ENCODE peak calls at places on chromosomes 12 and 14, in eight cellular contexts. J is GM23248, O is IMR-90, R is NT2/D1, Z is HepG2, Y is PC-3, V is DND-41, X is H9. C is an unnamed sample.

GRCh38 chr14:71166434-71166833 is 259.2 kb downstream of the PCNX1 start:
- DNase-seq in V (no peak), R (peak; percentile 70), X (no peak), Z (peak; percentile 57), O (peak; percentile 85), Y (peak; percentile 79), J (peak; percentile 87), C (peak; percentile 57)

GRCh38 chr14:35385042-35385839 is 19.3 kb downstream of the NFKBIA start:
- DNase-seq in V (no peak), J (peak; percentile 94), Y (no peak), R (no peak), Z (peak; percentile 85), X (no peak), O (peak; percentile 93), C (peak; percentile 25)

GRCh38 chr12:22283006-22283506 is 51.5 kb downstream of the ST8SIA1 start:
- DNase-seq in O (peak; percentile 85), J (peak; percentile 84), Z (no peak), R (no peak), X (no peak), Y (peak; percentile 63), V (no peak), C (no peak)

GRCh38 chr12:16062611-16063010 is 151.5 kb downstream of the DERA start:
- DNase-seq in V (no peak), O (no peak), Y (peak; percentile 16), J (peak; percentile 42), X (no peak), Z (no peak), R (no peak), C (no peak)

GRCh38 chr14:36671149-36671548 is 9.5 kb downstream of the PAX9 start:
- DNase-seq in O (no peak), R (no peak), Z (no peak), Y (no peak), J (no peak), X (no peak), V (no peak), C (no peak)

GRCh38 chr14:30610719-30611388 is 11.3 kb upstream of the SCFD1 start:
- DNase-seq in X (no peak), V (peak; percentile 26), Y (peak; percentile 91), O (peak; percentile 81), J (peak; percentile 46), R (no peak), Z (peak; percentile 75), C (no peak)

GRCh38 chr12:75707983-75708382 is 196.6 kb upstream of the KRR1 start:
- DNase-seq in Z (no peak), J (no peak), X (no peak), V (no peak), Y (no peak), R (no peak), O (no peak), C (no peak)

GRCh38 chr14:49017451-49017850 is 568.7 kb downstream of the RPS29 start:
- DNase-seq in X (no peak), J (no peak), Z (no peak), Y (no peak), R (no peak), O (no peak), V (no peak), C (no peak)

GRCh38 chr12:108907861-108908302 is 28.0 kb downstream of the DAO start:
- DNase-seq in J (peak; percentile 5), X (no peak), Z (peak; percentile 10), V (no peak), Y (peak; percentile 55), O (no peak), R (no peak), C (no peak)

GRCh38 chr14:32259368-32260013 is 56.4 kb upstream of the RNU6-8 start:
- DNase-seq in V (peak; percentile 75), O (peak; percentile 63), Z (peak; percentile 77), X (peak; percentile 43), J (peak; percentile 57), Y (peak; percentile 87), R (no peak), C (peak; percentile 6)

GRCh38 chr14:59360923-59361794 is 104.0 kb downstream of the GPR135 start:
- DNase-seq in O (peak; percentile 82), R (no peak), V (peak; percentile 18), X (no peak), Z (peak; percentile 59), J (peak; percentile 79), Y (peak; percentile 100), C (no peak)

GRCh38 chr12:43978546-43978945 is 142.7 kb downstream of the TMEM117 start:
- DNase-seq in R (no peak), X (no peak), V (no peak), J (no peak), Z (no peak), O (no peak), Y (no peak), C (no peak)

GRCh38 chr12:43976027-43976426 is 140.1 kb downstream of the TMEM117 start:
- DNase-seq in V (no peak), X (no peak), Y (no peak), O (peak; percentile 6), R (no peak), Z (no peak), J (peak; percentile 36), C (no peak)

GRCh38 chr12:43973385-43973784 is 137.5 kb downstream of the TMEM117 start:
- DNase-seq in R (no peak), V (no peak), Y (no peak), X (no peak), J (no peak), Z (no peak), O (no peak), C (no peak)

GRCh38 chr12:43969882-43970281 is 134.0 kb downstream of the TMEM117 start:
- DNase-seq in R (no peak), Z (no peak), J (peak; percentile 67), Y (peak; percentile 75), X (no peak), O (peak; percentile 80), V (no peak), C (no peak)

DNA sequence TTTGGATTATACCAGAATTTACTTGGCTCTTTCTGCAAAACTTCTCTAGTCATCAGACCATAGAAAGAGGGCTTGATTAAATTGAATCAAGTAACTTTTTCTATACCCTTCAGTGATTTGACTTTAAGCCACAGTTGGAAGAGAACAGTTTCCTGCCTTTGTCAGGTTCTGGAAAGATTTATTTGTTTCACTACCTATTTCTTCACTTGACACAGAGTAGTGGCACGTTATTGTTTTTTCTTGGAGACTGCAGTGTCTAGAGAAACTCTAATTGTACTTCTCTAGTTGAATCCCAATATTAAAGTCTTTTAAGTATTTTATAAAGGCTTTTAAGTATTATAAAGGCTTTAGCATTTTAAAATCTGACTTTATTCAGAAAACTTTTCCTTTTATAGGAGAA is 138.1 kb downstream of the TMEM117 start:
- DNase-seq in Y (no peak), V (no peak), X (no peak), R (no peak), J (no peak), Z (no peak), O (no peak), C (no peak)
- H3K9ac ChIP-seq in Y (no peak overlapping the region), V (no peak overlapping the region), X (no peak overlapping the region), R (no peak overlapping the region), J (no peak overlapping the region), Z (no peak overlapping the region), O (no peak overlapping the region), C (no peak overlapping the region)

DNA sequence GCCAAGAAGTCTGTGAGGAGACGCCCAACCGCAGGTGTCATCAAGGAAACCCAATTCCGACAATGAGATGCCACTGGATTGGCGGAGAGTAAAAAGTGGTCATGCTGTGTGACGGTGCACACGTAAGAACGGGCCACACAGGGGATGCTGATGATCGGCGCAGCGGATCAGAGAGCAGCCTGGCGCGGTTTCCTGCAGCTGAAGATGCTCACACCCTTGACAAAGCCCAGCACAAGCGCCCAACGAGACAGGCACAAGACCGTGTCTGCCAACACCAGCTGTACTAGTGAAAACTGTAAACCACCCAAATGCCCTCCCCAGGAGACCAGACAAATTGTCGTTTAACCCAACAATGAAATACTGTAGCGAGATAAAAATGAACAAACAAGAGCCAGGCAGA is 55.7 kb downstream of the CCDC85C start:
- DNase-seq in R (no peak), O (no peak), X (no peak), V (no peak), J (no peak), Y (no peak), Z (no peak), C (no peak)
- H3K4me1 ChIP-seq in R (peaks cover 16% of the 10 kb centered on the region), O (peaks cover 6% of the 10 kb centered on the region), X (no peaks in the 10 kb centered on the region), V (no peaks in the 10 kb centered on the region), J (peaks cover 3% of the 10 kb centered on the region), Y (no peaks in the 10 kb centered on the region), Z (peaks cover 68% of the 10 kb centered on the region), C (peaks cover 54% of the 10 kb centered on the region)

GRCh38 chr12:7638764-7639570 is 26.7 kb downstream of the APOBEC1 start:
- DNase-seq in Y (peak; percentile 77), Z (peak; percentile 73), O (peak; percentile 76), R (peak; percentile 99), J (peak; percentile 89), X (peak; percentile 91), V (peak; percentile 82), C (peak; percentile 96)
- H3K9ac ChIP-seq in Y (no peak overlapping the region), Z (no peak overlapping the region), O (no peak overlapping the region), R (peak overlapping the region; percentile 66), J (no peak overlapping the region), X (no peak overlapping the region), V (peak overlapping the region; percentile 57), C (no peak overlapping the region)

GRCh38 chr12:122870867-122871664 is 24.9 kb downstream of the VPS37B start:
- DNase-seq in J (peak; percentile 74), O (peak; percentile 70), R (no peak), Z (no peak), Y (no peak), X (no peak), V (no peak), C (peak; percentile 80)
- H3K4me1 ChIP-seq in J (peaks cover 29% of the 10 kb centered on the region), O (peaks cover 23% of the 10 kb centered on the region), R (peaks cover 24% of the 10 kb centered on the region), Z (peaks cover 23% of the 10 kb centered on the region), Y (peaks cover 22% of the 10 kb centered on the region), X (no peaks in the 10 kb centered on the region), V (no peaks in the 10 kb centered on the region), C (peaks cover 34% of the 10 kb centered on the region)